ENCODE peak calls at places on chromosomes 5 and 9, in six cellular contexts. C, W, R, Y, M and B are unnamed samples.

GRCh38 chr5:175520321-175520720 is 42.0 kb downstream of the SFXN1 start:
- DNase-seq in R (no peak), M (no peak), C (no peak), W (no peak), Y (no peak), B (no peak)

GRCh38 chr9:78786794-78787193 is 489.9 kb downstream of the PSAT1 start:
- DNase-seq in Y (peak; percentile 7), W (peak; percentile 66), R (no peak), C (no peak), M (no peak), B (no peak)

GRCh38 chr5:126523818-126524522 is 71.0 kb downstream of the ALDH7A1 start:
- DNase-seq in W (no peak), R (no peak), Y (no peak), C (no peak), M (no peak), B (no peak)

GRCh38 chr5:14640765-14641164 is 23.8 kb upstream of the OTULIN start:
- DNase-seq in M (no peak), Y (no peak), R (no peak), C (no peak), W (no peak), B (no peak)

GRCh38 chr9:9504869-9505268 is 1107.9 kb downstream of the PTPRD start:
- DNase-seq in C (no peak), Y (no peak), W (no peak), R (no peak), M (no peak), B (no peak)

GRCh38 chr5:59661306-59661705 is 232.2 kb downstream of the PDE4D start:
- DNase-seq in W (peak; percentile 23), Y (peak; percentile 85), R (no peak), M (no peak), C (no peak), B (no peak)

GRCh38 chr5:56145106-56145505 is 88.0 kb downstream of the ANKRD55 start:
- DNase-seq in R (no peak), M (no peak), W (no peak), C (no peak), Y (peak; percentile 87), B (no peak)

GRCh38 chr9:89042984-89043383 is 51.7 kb downstream of the S1PR3 start:
- DNase-seq in M (no peak), W (no peak), Y (no peak), C (no peak), R (no peak), B (no peak)

GRCh38 chr5:112628219-112628618 is 109.5 kb upstream of the APC start:
- DNase-seq in Y (no peak), M (peak; percentile 56), C (no peak), R (no peak), W (no peak), B (no peak)

GRCh38 chr5:73451218-73452130 is 2.9 kb upstream of the FOXD1 start:
- DNase-seq in W (peak; percentile 55), M (peak; percentile 82), Y (no peak), R (no peak), C (peak; percentile 69), B (peak; percentile 74)

GRCh38 chr5:113427871-113428574 is 6.8 kb downstream of the TSSK1B start:
- DNase-seq in M (no peak), C (no peak), R (no peak), W (no peak), Y (peak; percentile 97), B (no peak)

GRCh38 chr5:92102313-92102712 is 719.2 kb upstream of the ARRDC3 start:
- DNase-seq in M (no peak), R (no peak), W (no peak), C (no peak), Y (no peak), B (no peak)

GRCh38 chr5:134524826-134525686 is at the start of gene JADE2:
- DNase-seq in C (peak; percentile 75), R (peak; percentile 80), M (peak; percentile 45), W (peak; percentile 79), Y (peak; percentile 50), B (peak; percentile 19)

GRCh38 chr5:156934450-156935211 is 28.4 kb downstream of the TIMD4 start:
- DNase-seq in R (no peak), W (no peak), C (no peak), Y (no peak), M (peak; percentile 55), B (no peak)

GRCh38 chr5:73365301-73365853 is 83.2 kb downstream of the FOXD1 start:
- DNase-seq in Y (peak; percentile 91), R (no peak), W (peak; percentile 85), M (no peak), C (no peak), B (no peak)

GRCh38 chr5:111345731-111346130 is 121.5 kb downstream of the CAMK4 start:
- DNase-seq in C (no peak), W (no peak), Y (no peak), M (no peak), R (no peak), B (no peak)

DNA sequence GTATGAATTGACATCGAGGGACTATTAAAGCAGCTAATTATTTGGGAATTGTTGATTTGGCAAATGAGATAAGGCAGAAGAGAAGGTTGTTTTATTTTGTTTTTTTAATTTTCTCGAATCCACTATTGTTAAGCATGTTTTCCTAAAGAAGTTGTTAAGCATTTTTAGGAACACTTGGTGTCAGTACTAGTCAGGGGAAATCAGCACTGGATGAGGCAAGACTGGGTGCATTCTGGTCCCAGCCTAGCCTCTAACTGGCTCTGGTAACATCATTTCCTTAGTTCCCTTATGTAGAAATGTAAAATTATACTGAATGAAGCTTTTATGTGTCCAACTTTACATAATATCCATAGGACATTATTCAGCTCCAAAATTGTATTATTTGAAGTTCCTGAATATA is 196.0 kb downstream of the PCSK5 start:
- DNase-seq in M (no peak), C (no peak), Y (peak; percentile 12), W (peak; percentile 11), R (no peak), B (no peak)
- TF ChIP-seq CTCF in M (no peak), C (no peak), Y (no peak), W (no peak), R (no peak), B (no peak)

GRCh38 chr5:1801061-1801953 is at the start of gene NDUFS6:
- DNase-seq in M (peak; percentile 92), W (peak; percentile 69), R (peak; percentile 55), C (peak; percentile 84), Y (peak; percentile 17), B (peak; percentile 58)
- TF ChIP-seq CTCF in M (no peak), W (no peak), R (no peak), C (no peak), Y (no peak), B (peak; percentile 19)

DNA sequence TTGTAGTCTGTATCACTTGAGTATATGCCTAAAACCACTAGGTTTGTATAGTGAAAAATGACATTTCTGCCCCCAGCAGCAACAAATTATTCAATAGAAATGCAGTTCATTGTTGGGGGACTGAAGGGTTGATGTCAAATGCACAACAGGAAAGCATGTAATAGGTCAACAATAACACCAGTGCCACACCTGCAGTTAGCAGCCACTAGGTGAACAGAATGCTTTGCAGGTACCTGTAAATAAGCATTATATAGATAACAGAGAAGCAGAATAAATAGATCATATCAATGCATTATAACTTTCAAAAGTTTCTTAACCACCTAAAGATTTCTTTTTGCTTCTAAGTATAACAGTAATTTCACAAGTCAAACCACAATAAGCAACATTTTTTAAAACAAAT is 435.9 kb upstream of the DMAC1 start:
- DNase-seq in R (no peak), Y (no peak), C (no peak), M (no peak), W (no peak), B (no peak)
- TF ChIP-seq CTCF in R (no peak), Y (no peak), C (no peak), M (no peak), W (no peak), B (peak; percentile 37)

DNA sequence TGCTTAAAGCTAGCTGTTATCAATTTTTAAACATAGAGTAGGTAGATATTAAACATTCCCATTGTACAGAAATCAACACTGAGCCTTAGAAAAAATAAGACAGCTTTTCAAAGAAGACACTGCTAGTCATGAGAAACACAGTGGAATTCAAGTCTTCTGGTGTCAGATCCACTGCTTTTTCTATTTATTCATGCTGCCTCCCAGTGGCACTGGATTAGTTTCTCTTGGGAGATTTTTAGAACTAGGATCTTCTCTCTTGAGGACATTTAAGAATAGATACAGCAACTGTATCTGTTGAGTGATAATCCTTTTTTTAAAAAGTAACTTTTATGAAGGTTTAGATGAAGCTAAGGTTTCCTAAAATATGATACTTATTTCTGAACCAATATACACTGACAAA is 1635.4 kb upstream of the C9orf72 start:
- DNase-seq in R (no peak), Y (no peak), M (no peak), W (no peak), C (no peak), B (no peak)
- TF ChIP-seq CTCF in R (no peak), Y (no peak), M (peak; percentile 21), W (no peak), C (no peak), B (no peak)